ENCODE peak calls at places on chromosomes 4 and X, in six cellular contexts. One of them, this sample, is unnamed.

GRCh38 chr4:54058171-54058570 is 6.2 kb downstream of the CHIC2 start:
- DNase-seq in GM20000: peak; percentile 33
- DNase-seq in activated CD4-positive, alpha-beta T cell treated with anti-CD3 and anti-CD28 coated beads, Interleukin-2, amount 50 U/mL, for 1 hour: no peak
- DNase-seq in activated T-helper 9 cell treated with anti-CD3 and anti-CD28 coated beads, Interleukin-2, amount 50 U/mL, for 16 hours: no peak
- DNase-seq in G401: no peak
- DNase-seq in astrocyte of the hippocampus: no peak
- DNase-seq in this sample: no peak

GRCh38 chr4:168540865-168541607 is 44.2 kb downstream of the PALLD start:
- DNase-seq in GM20000: no peak
- DNase-seq in activated CD4-positive, alpha-beta T cell treated with anti-CD3 and anti-CD28 coated beads, Interleukin-2, amount 50 U/mL, for 1 hour: no peak
- DNase-seq in activated T-helper 9 cell treated with anti-CD3 and anti-CD28 coated beads, Interleukin-2, amount 50 U/mL, for 16 hours: no peak
- DNase-seq in G401: no peak
- DNase-seq in astrocyte of the hippocampus: no peak
- DNase-seq in this sample: no peak

GRCh38 chrX:153828723-153829548 is 1.4 kb downstream of the PDZD4 start:
- DNase-seq in GM20000: peak; percentile 7
- DNase-seq in activated CD4-positive, alpha-beta T cell treated with anti-CD3 and anti-CD28 coated beads, Interleukin-2, amount 50 U/mL, for 1 hour: no peak
- DNase-seq in activated T-helper 9 cell treated with anti-CD3 and anti-CD28 coated beads, Interleukin-2, amount 50 U/mL, for 16 hours: no peak
- DNase-seq in G401: peak; percentile 49
- DNase-seq in astrocyte of the hippocampus: peak; percentile 38
- DNase-seq in this sample: no peak

GRCh38 chr4:185464184-185464583 is 7.3 kb downstream of the CCDC110 start:
- DNase-seq in GM20000: no peak
- DNase-seq in activated CD4-positive, alpha-beta T cell treated with anti-CD3 and anti-CD28 coated beads, Interleukin-2, amount 50 U/mL, for 1 hour: no peak
- DNase-seq in activated T-helper 9 cell treated with anti-CD3 and anti-CD28 coated beads, Interleukin-2, amount 50 U/mL, for 16 hours: no peak
- DNase-seq in G401: no peak
- DNase-seq in astrocyte of the hippocampus: no peak
- DNase-seq in this sample: no peak

GRCh38 chr4:88697113-88697512 is 516 bp downstream of the NAP1L5 start:
- DNase-seq in GM20000: no peak
- DNase-seq in activated CD4-positive, alpha-beta T cell treated with anti-CD3 and anti-CD28 coated beads, Interleukin-2, amount 50 U/mL, for 1 hour: peak; percentile 6
- DNase-seq in activated T-helper 9 cell treated with anti-CD3 and anti-CD28 coated beads, Interleukin-2, amount 50 U/mL, for 16 hours: no peak
- DNase-seq in G401: peak; percentile 69
- DNase-seq in astrocyte of the hippocampus: peak; percentile 31
- DNase-seq in this sample: no peak

GRCh38 chrX:53320543-53321215 is 39.3 kb upstream of the IQSEC2 start:
- DNase-seq in GM20000: no peak
- DNase-seq in activated CD4-positive, alpha-beta T cell treated with anti-CD3 and anti-CD28 coated beads, Interleukin-2, amount 50 U/mL, for 1 hour: peak; percentile 13
- DNase-seq in activated T-helper 9 cell treated with anti-CD3 and anti-CD28 coated beads, Interleukin-2, amount 50 U/mL, for 16 hours: no peak
- DNase-seq in G401: no peak
- DNase-seq in astrocyte of the hippocampus: peak; percentile 40
- DNase-seq in this sample: no peak

GRCh38 chr4:82898322-82899243 is 2.0 kb upstream of the THAP9 start:
- DNase-seq in GM20000: no peak
- DNase-seq in activated CD4-positive, alpha-beta T cell treated with anti-CD3 and anti-CD28 coated beads, Interleukin-2, amount 50 U/mL, for 1 hour: no peak
- DNase-seq in activated T-helper 9 cell treated with anti-CD3 and anti-CD28 coated beads, Interleukin-2, amount 50 U/mL, for 16 hours: no peak
- DNase-seq in G401: peak; percentile 25
- DNase-seq in astrocyte of the hippocampus: peak; percentile 91
- DNase-seq in this sample: peak; percentile 84

GRCh38 chr4:138646383-138646782 is 369.2 kb upstream of the NOCT start:
- DNase-seq in GM20000: no peak
- DNase-seq in activated CD4-positive, alpha-beta T cell treated with anti-CD3 and anti-CD28 coated beads, Interleukin-2, amount 50 U/mL, for 1 hour: no peak
- DNase-seq in activated T-helper 9 cell treated with anti-CD3 and anti-CD28 coated beads, Interleukin-2, amount 50 U/mL, for 16 hours: no peak
- DNase-seq in G401: no peak
- DNase-seq in astrocyte of the hippocampus: no peak
- DNase-seq in this sample: no peak

This sample was measured in renal cortical epithelial cell.